ENCODE peak calls at places on chromosomes 6 and 20, in seven cellular contexts. V is HEK293T, N is Caki2, P is memory B cell, F is non-pigmented ciliary epithelial cell, X is neuronal stem cell, A is IMR-90. H is an unnamed sample.

GRCh38 chr20:45972500-45973183 is 639 bp upstream of the ZNF335 start:
- DNase-seq in V (peak), N (peak), P (no peak), F (no peak), X (no peak), A (no peak), H (no peak)

GRCh38 chr6:96659084-96659845 is 96.3 kb downstream of the FHL5 start:
- DNase-seq in V (no peak), N (no peak), P (no peak), F (no peak), X (no peak), A (no peak), H (no peak)

GRCh38 chr20:33480071-33480470 is 9.8 kb upstream of the CBFA2T2 start:
- DNase-seq in V (no peak), N (no peak), P (no peak), F (no peak), X (no peak), A (no peak), H (no peak)

GRCh38 chr6:137926207-137926731 is 59.2 kb downstream of the TNFAIP3 start:
- DNase-seq in V (no peak), N (peak), P (no peak), F (peak), X (peak), A (peak), H (peak)

GRCh38 chr6:27275025-27275956 is 27.8 kb downstream of the PRSS16 start:
- DNase-seq in V (peak), N (no peak), P (no peak), F (no peak), X (no peak), A (no peak), H (no peak)

GRCh38 chr6:79922018-79922417 is 25.3 kb downstream of the ELOVL4 start:
- DNase-seq in V (no peak), N (no peak), P (no peak), F (no peak), X (no peak), A (no peak), H (no peak)

GRCh38 chr6:3742076-3742425 is 9.5 kb downstream of the PXDC1 start:
- DNase-seq in V (no peak), N (no peak), P (no peak), F (no peak), X (no peak), A (no peak), H (no peak)

GRCh38 chr20:57619053-57619831 is 984 bp downstream of the ZBP1 start:
- DNase-seq in V (no peak), N (no peak), P (peak), F (no peak), X (no peak), A (no peak), H (no peak)

GRCh38 chr6:125363010-125363359 is 61.2 kb upstream of the HDDC2 start:
- DNase-seq in V (no peak), N (no peak), P (no peak), F (peak), X (peak), A (peak), H (no peak)

GRCh38 chr6:83536034-83536646 is 23.8 kb downstream of the PRSS35 start:
- DNase-seq in V (peak), N (no peak), P (peak), F (no peak), X (peak), A (peak), H (no peak)

GRCh38 chr6:29509239-29509638 is 21.5 kb upstream of the MAS1L start:
- DNase-seq in V (no peak), N (no peak), P (no peak), F (no peak), X (no peak), A (no peak), H (no peak)

GRCh38 chr20:51190783-51191180 is 167.9 kb upstream of the KCNG1 start:
- DNase-seq in V (no peak), N (no peak), P (no peak), F (no peak), X (no peak), A (peak), H (no peak)

GRCh38 chr6:133432021-133432989 is 191.1 kb downstream of the EYA4 start:
- DNase-seq in V (no peak), N (no peak), P (no peak), F (no peak), X (no peak), A (no peak), H (no peak)

GRCh38 chr6:163491901-163492300 is 77.4 kb downstream of the QKI start:
- DNase-seq in V (no peak), N (no peak), P (no peak), F (no peak), X (no peak), A (no peak), H (no peak)

GRCh38 chr6:15901141-15902115 is 227.5 kb upstream of the MYLIP start:
- DNase-seq in V (no peak), N (no peak), P (peak), F (no peak), X (no peak), A (no peak), H (no peak)

GRCh38 chr20:7094438-7094997 is 327.0 kb downstream of the BMP2 start:
- DNase-seq in V (peak), N (peak), P (no peak), F (peak), X (peak), A (peak), H (peak)

GRCh38 chr6:28758046-28758817 is 165.6 kb downstream of the TRIM27 start:
- DNase-seq in V (no peak), N (peak), P (no peak), F (no peak), X (no peak), A (peak), H (no peak)

GRCh38 chr20:25051386-25052155 is 6.4 kb downstream of the ACSS1 start:
- DNase-seq in V (no peak), N (no peak), P (no peak), F (no peak), X (no peak), A (no peak), H (no peak)

GRCh38 chr6:113936093-113936934 is 34.6 kb downstream of the HDAC2 start:
- DNase-seq in V (peak), N (peak), P (no peak), F (peak), X (peak), A (peak), H (peak)

GRCh38 chr6:129863664-129864063 is 2.5 kb upstream of the TMEM244 start:
- DNase-seq in V (no peak), N (no peak), P (no peak), F (no peak), X (no peak), A (peak), H (peak)

GRCh38 chr6:154316131-154316530 is 40.5 kb downstream of the IPCEF1 start:
- DNase-seq in V (no peak), N (no peak), P (no peak), F (no peak), X (no peak), A (no peak), H (no peak)

GRCh38 chr6:134729590-134729989 is 220.3 kb downstream of the ALDH8A1 start:
- DNase-seq in V (no peak), N (no peak), P (no peak), F (no peak), X (no peak), A (peak), H (no peak)

GRCh38 chr6:13615802-13616140 is 636 bp downstream of the NOL7 start:
- DNase-seq in V (peak), N (no peak), P (peak), F (no peak), X (peak), A (peak), H (no peak)

GRCh38 chr6:36757943-36758508 is 60.4 kb downstream of the RAB44 start:
- DNase-seq in V (no peak), N (no peak), P (no peak), F (no peak), X (no peak), A (no peak), H (no peak)

GRCh38 chr6:132445201-132445951 is 44.1 kb upstream of the MOXD1 start:
- DNase-seq in V (no peak), N (peak), P (no peak), F (peak), X (no peak), A (peak), H (peak)

GRCh38 chr20:46174469-46175126 is 56.5 kb downstream of the CD40 start:
- DNase-seq in V (peak), N (peak), P (peak), F (no peak), X (peak), A (peak), H (no peak)

GRCh38 chr6:149888659-149889058 is 9.3 kb downstream of the RAET1E start:
- DNase-seq in V (no peak), N (no peak), P (no peak), F (no peak), X (no peak), A (peak), H (no peak)

GRCh38 chr20:58660855-58661254 is 9.8 kb downstream of the STX16 start:
- DNase-seq in V (no peak), N (no peak), P (no peak), F (no peak), X (no peak), A (no peak), H (no peak)

GRCh38 chr6:72650081-72650745 is 28.3 kb downstream of the KCNQ5 start:
- DNase-seq in V (no peak), N (peak), P (no peak), F (no peak), X (no peak), A (peak), H (no peak)

GRCh38 chr6:113102761-113103160 is 754.4 kb upstream of the MARCKS start:
- DNase-seq in V (no peak), N (no peak), P (no peak), F (no peak), X (no peak), A (peak), H (peak)

GRCh38 chr6:143336446-143337152 is 113.9 kb downstream of the ADAT2 start:
- DNase-seq in V (no peak), N (no peak), P (no peak), F (no peak), X (no peak), A (peak), H (peak)

GRCh38 chr20:64161595-64162238 is 2.5 kb upstream of the MYT1 start:
- DNase-seq in V (peak), N (peak), P (peak), F (no peak), X (peak), A (peak), H (peak)

GRCh38 chr6:75450903-75451302 is 42.7 kb downstream of the FILIP1 start:
- DNase-seq in V (no peak), N (no peak), P (no peak), F (no peak), X (no peak), A (no peak), H (no peak)

GRCh38 chr6:118708055-118708454 is 56.7 kb upstream of the CEP85L start:
- DNase-seq in V (no peak), N (no peak), P (no peak), F (no peak), X (no peak), A (peak), H (no peak)

GRCh38 chr6:65999288-65999791 is 292.3 kb upstream of the EYS start:
- DNase-seq in V (no peak), N (no peak), P (no peak), F (no peak), X (no peak), A (no peak), H (no peak)

H was measured in SJSA1.